ENCODE peak calls at places on chromosomes 11 and 22, in five cellular contexts. U is NAMALWA; B is activated T-helper 2 cell treated with anti-CD3 and anti-CD28 coated beads, Interferon-gamma antibody, Interleukin-2, Interleukin-4, amounts not matched to agents 10 μg/mL and 5 μg/mL and 100 μg/mL, durations not matched to agents 14 hours and 24 hours and 36 hours; M is lower leg skin; P is activated effector memory CD4-positive, alpha-beta T cell treated with anti-CD3 and anti-CD28 coated beads, Interleukin-2, amount 50 U/mL, for 16 hours. E is an unnamed sample.

GRCh38 chr11:32302826-32303225 is 132.5 kb downstream of the WT1 start:
- DNase-seq in U (no peak), B (no peak), P (no peak), M (no peak), E (no peak)

GRCh38 chr11:112499153-112499907 is 238.7 kb upstream of the PLET1 start:
- DNase-seq in P (no peak), U (no peak), B (no peak), M (no peak), E (no peak)

GRCh38 chr11:129699711-129700304 is 115.8 kb upstream of the TMEM45B start:
- DNase-seq in P (no peak), M (no peak), B (no peak), U (no peak), E (no peak)

GRCh38 chr22:23187871-23188700 is 7.8 kb downstream of the BCR start:
- DNase-seq in P (no peak), U (no peak), M (no peak), B (no peak), E (no peak)

GRCh38 chr11:128302425-128303186 is 284.8 kb downstream of the ETS1 start:
- DNase-seq in M (no peak), B (peak), P (peak), U (peak), E (no peak)

GRCh38 chr11:12746593-12747097 is 72.4 kb downstream of the TEAD1 start:
- DNase-seq in B (no peak), M (no peak), U (no peak), P (no peak), E (peak)

GRCh38 chr11:125772834-125773505 is 5.7 kb downstream of the PATE2 start:
- DNase-seq in M (no peak), P (no peak), B (no peak), U (no peak), E (no peak)

GRCh38 chr11:93051181-93051580 is 81.7 kb downstream of the MTNR1B start:
- DNase-seq in U (no peak), B (no peak), M (no peak), P (no peak), E (no peak)

GRCh38 chr11:62713343-62713742 is 5.9 kb downstream of the GNG3 start:
- DNase-seq in M (no peak), P (no peak), B (no peak), U (no peak), E (no peak)

GRCh38 chr11:92168936-92169335 is 55.7 kb upstream of the FAT3 start:
- DNase-seq in P (no peak), B (no peak), M (no peak), U (no peak), E (no peak)

GRCh38 chr22:44449061-44449682 is 48.9 kb downstream of the RTL6 start:
- DNase-seq in U (no peak), M (peak), P (peak), B (no peak), E (no peak)

GRCh38 chr22:46965552-46966494 is 203.4 kb downstream of the TBC1D22A start:
- DNase-seq in B (no peak), M (peak), P (no peak), U (no peak), E (no peak)

GRCh38 chr22:23268877-23269276 is 88.6 kb downstream of the BCR start:
- DNase-seq in U (peak), P (no peak), M (no peak), B (no peak), E (no peak)

GRCh38 chr11:121582296-121582695 is 129.5 kb upstream of the SORL1-AS1 start:
- DNase-seq in U (peak), M (no peak), B (no peak), P (no peak), E (no peak)

GRCh38 chr11:124961972-124962609 is 8.1 kb downstream of the CCDC15 start:
- DNase-seq in U (peak), M (no peak), B (no peak), P (no peak), E (no peak)

GRCh38 chr11:8242113-8242475 is 21.6 kb downstream of the LMO1 start:
- DNase-seq in P (no peak), M (no peak), B (no peak), U (no peak), E (no peak)

GRCh38 chr11:125778728-125779127 is at the start of gene PATE2:
- DNase-seq in U (no peak), B (no peak), M (no peak), P (no peak), E (no peak)

GRCh38 chr11:3159296-3160190 is 5.6 kb downstream of the OSBPL5 start:
- DNase-seq in B (no peak), P (no peak), M (no peak), U (no peak), E (no peak)

GRCh38 chr11:109486129-109486528 is 64.1 kb downstream of the C11orf87 start:
- DNase-seq in B (no peak), P (no peak), M (no peak), U (no peak), E (no peak)

GRCh38 chr22:32557424-32557823 is 82.8 kb downstream of the FBXO7 start:
- DNase-seq in U (no peak), M (no peak), B (no peak), P (no peak), E (no peak)

GRCh38 chr22:39932918-39933649 is 27.1 kb upstream of the TMA7B start:
- DNase-seq in B (peak), U (peak), P (peak), M (peak), E (no peak)

GRCh38 chr11:67269401-67270255 is 3.4 kb downstream of the GRK2 start:
- DNase-seq in M (no peak), B (no peak), P (no peak), U (no peak), E (no peak)

GRCh38 chr11:13339196-13340153 is 61.9 kb downstream of the BMAL1 start:
- DNase-seq in U (no peak), P (no peak), M (no peak), B (no peak), E (no peak)

GRCh38 chr11:8022876-8023275 is 35.7 kb downstream of the EIF3F start:
- DNase-seq in P (no peak), M (peak), U (no peak), B (no peak), E (no peak)

E was measured in omental fat pad.